ENCODE peak calls at places on chromosomes 2 and 18, in six cellular contexts. V, K, Z, F, J and M are unnamed samples.
A peak's percentile ranks its signal among the peaks of the same experiment; 100 is the strongest.

GRCh38 chr2:227376911-227377396 is 2.2 kb downstream of the TM4SF20 start:
- DNase-seq in Z (no peak), F (no peak), J (peak; percentile 40), V (no peak), K (no peak), M (no peak)

GRCh38 chr2:33008716-33009115 is 62.0 kb downstream of the LTBP1 start:
- DNase-seq in V (no peak), J (no peak), Z (no peak), K (no peak), F (no peak), M (no peak)

GRCh38 chr2:25250331-25251031 is 82.1 kb upstream of the POMC start:
- DNase-seq in K (no peak), F (no peak), J (no peak), Z (no peak), V (no peak), M (no peak)

GRCh38 chr2:128685841-128686497 is 367.3 kb upstream of the HS6ST1 start:
- DNase-seq in J (no peak), V (no peak), F (no peak), Z (no peak), K (no peak), M (no peak)

GRCh38 chr2:68318686-68319396 is 908 bp downstream of the CNRIP1 start:
- DNase-seq in Z (no peak), J (peak; percentile 68), K (peak; percentile 46), F (no peak), V (no peak), M (no peak)

GRCh38 chr2:127857494-127857818 is 499 bp downstream of the POLR2D start:
- DNase-seq in J (peak; percentile 64), V (no peak), F (no peak), Z (no peak), K (no peak), M (no peak)

GRCh38 chr2:192029089-192029488 is 165.6 kb downstream of the TMEFF2 start:
- DNase-seq in K (no peak), J (peak; percentile 46), V (no peak), F (peak; percentile 2), Z (no peak), M (no peak)

GRCh38 chr2:46534589-46534988 is 55.2 kb downstream of the TMEM247 start:
- DNase-seq in J (no peak), V (no peak), Z (no peak), F (no peak), K (no peak), M (no peak)

GRCh38 chr2:235923859-235924674 is 244.1 kb downstream of the GBX2 start:
- DNase-seq in K (no peak), J (no peak), Z (no peak), F (no peak), V (no peak), M (no peak)

GRCh38 chr2:159155791-159156190 is 130.7 kb downstream of the WDSUB1 start:
- DNase-seq in K (no peak), Z (no peak), J (no peak), V (no peak), F (no peak), M (no peak)

GRCh38 chr18:23617412-23618009 is 31.2 kb upstream of the NPC1 start:
- DNase-seq in F (no peak), K (no peak), V (no peak), J (no peak), Z (no peak), M (no peak)

GRCh38 chr2:162297925-162298552 is 20.4 kb downstream of the IFIH1 start:
- DNase-seq in Z (peak; percentile 34), V (peak; percentile 30), J (peak; percentile 91), K (peak; percentile 34), F (peak; percentile 41), M (peak; percentile 48)

GRCh38 chr18:25734336-25734735 is 356.1 kb downstream of the SS18 start:
- DNase-seq in V (no peak), Z (no peak), J (no peak), F (no peak), K (no peak), M (no peak)

GRCh38 chr18:72652990-72653593 is 109.0 kb upstream of the CBLN2 start:
- DNase-seq in K (peak; percentile 28), J (peak; percentile 94), V (no peak), F (no peak), Z (peak; percentile 29), M (peak; percentile 46)

GRCh38 chr2:85437488-85438290 is 19.2 kb downstream of the SH2D6 start:
- DNase-seq in K (peak; percentile 92), Z (peak; percentile 49), F (peak; percentile 74), V (peak; percentile 86), J (peak; percentile 95), M (peak; percentile 47)

GRCh38 chr2:8642332-8643078 is 39.4 kb upstream of the ID2 start:
- DNase-seq in J (no peak), K (no peak), F (no peak), V (peak; percentile 22), Z (no peak), M (no peak)